ENCODE peak calls at places on chromosomes 11 and 22, in five cellular contexts. C, F, V, I and B are unnamed samples. For H3K4me1, the result is how much of the 10 kb centered on the place peaks cover.

GRCh38 chr11:73024646-73025045 is 117.5 kb downstream of the FCHSD2 start:
- DNase-seq in V (no peak), F (no peak), C (no peak), I (no peak), B (no peak)

GRCh38 chr11:35030716-35031213 is 108.2 kb upstream of the CD44 start:
- DNase-seq in F (peak), C (peak), V (no peak), I (no peak), B (peak)

GRCh38 chr22:36039125-36039524 is 10.5 kb upstream of the RBFOX2 start:
- DNase-seq in F (no peak), C (no peak), V (no peak), I (no peak), B (no peak)

GRCh38 chr22:19579880-19580279 is 55.7 kb upstream of the CLDN5 start:
- DNase-seq in C (no peak), I (no peak), F (no peak), V (no peak), B (peak)

GRCh38 chr11:69703711-69704507 is at the start of gene FGF19:
- DNase-seq in C (no peak), F (peak), I (peak), V (no peak), B (no peak)

GRCh38 chr22:19992921-19993355 is 23.7 kb downstream of the ARVCF start:
- DNase-seq in V (no peak), F (no peak), C (peak), I (no peak), B (no peak)

GRCh38 chr22:19109198-19110063 is 12.8 kb downstream of the DGCR2 start:
- DNase-seq in I (no peak), C (no peak), F (no peak), V (no peak), B (no peak)

GRCh38 chr22:22210375-22210774 is 34.2 kb upstream of the VPREB1 start:
- DNase-seq in C (no peak), I (no peak), V (no peak), F (peak), B (no peak)

GRCh38 chr11:7353100-7353499 is 101.4 kb downstream of the SYT9 start:
- DNase-seq in F (no peak), V (no peak), I (peak), C (no peak), B (no peak)

GRCh38 chr22:47301820-47302475 is 539.5 kb downstream of the TBC1D22A start:
- DNase-seq in I (no peak), V (peak), F (peak), C (no peak), B (no peak)

GRCh38 chr11:2296913-2297622 is 4.7 kb downstream of the C11orf21 start:
- DNase-seq in C (no peak), I (no peak), V (peak), F (peak), B (no peak)

GRCh38 chr11:116544721-116545120 is 228.1 kb downstream of the BUD13 start:
- DNase-seq in F (no peak), V (no peak), C (no peak), I (no peak), B (no peak)

GRCh38 chr22:32862936-32863661 is 61.6 kb downstream of the TIMP3 start:
- DNase-seq in C (no peak), I (no peak), V (no peak), F (no peak), B (no peak)

GRCh38 chr11:26017322-26017860 is 314.5 kb upstream of the ANO3 start:
- DNase-seq in F (no peak), C (no peak), I (no peak), V (no peak), B (no peak)

GRCh38 chr11:82858556-82859091 is 41.6 kb downstream of the PRCP start:
- DNase-seq in I (no peak), V (no peak), F (peak), C (no peak), B (no peak)

GRCh38 chr22:45867118-45867905 is 109.7 kb downstream of the WNT7B start:
- DNase-seq in C (peak), V (no peak), F (peak), I (peak), B (peak)

GRCh38 chr22:49678842-49679170 is 148.9 kb downstream of the BRD1 start:
- DNase-seq in V (no peak), I (no peak), F (no peak), C (no peak), B (no peak)

GRCh38 chr11:30041171-30041570 is 24.3 kb upstream of the KCNA4 start:
- DNase-seq in C (no peak), V (no peak), F (no peak), I (no peak), B (no peak)

GRCh38 chr11:71930556-71931244 is 1.9 kb downstream of the RNF121 start:
- DNase-seq in V (no peak), F (no peak), C (no peak), I (no peak), B (no peak)

GRCh38 chr11:118260353-118260752 is 3.7 kb downstream of the MPZL2 start:
- DNase-seq in V (no peak), F (no peak), C (no peak), I (no peak), B (no peak)

GRCh38 chr11:112882494-112883381 is 78.5 kb upstream of the NCAM1 start:
- DNase-seq in I (no peak), F (no peak), V (no peak), C (peak), B (no peak)

GRCh38 chr22:45895436-45896152 is 81.4 kb downstream of the WNT7B start:
- DNase-seq in F (no peak), V (no peak), I (no peak), C (peak), B (no peak)

GRCh38 chr11:17683378-17684161 is 35.8 kb upstream of the MYOD1 start:
- DNase-seq in V (no peak), C (no peak), F (peak), I (no peak), B (no peak)

GRCh38 chr11:16791494-16791961 is 53.1 kb downstream of the C11orf58 start:
- DNase-seq in F (peak), V (no peak), C (no peak), I (no peak), B (no peak)

GRCh38 chr11:66421492-66422205 is 814 bp downstream of the NPAS4 start:
- DNase-seq in I (peak), V (no peak), F (peak), C (peak), B (peak)

GRCh38 chr11:82927264-82927880 is 25.8 kb downstream of the DDIAS start:
- DNase-seq in I (peak), F (no peak), C (no peak), V (no peak), B (peak)

GRCh38 chr11:34405079-34405858 is 33.5 kb upstream of the CAT start:
- DNase-seq in F (no peak), C (no peak), V (no peak), I (no peak), B (no peak)

GRCh38 chr11:1877211-1878133 is 14.2 kb downstream of the PRR33 start:
- DNase-seq in F (no peak), I (no peak), V (no peak), C (peak), B (peak)

GRCh38 chr11:120183701-120184141 is 27.1 kb upstream of the OAF start:
- DNase-seq in F (peak), I (no peak), C (no peak), V (peak), B (no peak)

GRCh38 chr11:100753562-100753961 is 66.5 kb downstream of the ARHGAP42 start:
- DNase-seq in C (no peak), I (peak), V (no peak), F (no peak), B (no peak)

GRCh38 chr11:73157141-73158010 is 15.3 kb upstream of the FCHSD2 start:
- DNase-seq in I (no peak), C (peak), F (peak), V (no peak), B (peak)

GRCh38 chr11:66603072-66603471 is 10.1 kb downstream of the CCS start:
- DNase-seq in V (no peak), I (no peak), F (no peak), C (no peak), B (no peak)

GRCh38 chr11:64844330-64845124 is at the start of gene CDC42BPG:
- DNase-seq in F (peak), I (peak), V (no peak), C (peak), B (no peak)

GRCh38 chr22:45997077-45997774 is 20.3 kb upstream of the WNT7B start:
- DNase-seq in C (peak), F (peak), V (no peak), I (peak), B (peak)

GRCh38 chr11:67271548-67272284 is 5.4 kb downstream of the GRK2 start:
- DNase-seq in I (no peak), V (no peak), F (no peak), C (peak), B (no peak)

GRCh38 chr22:22855617-22856308 is 31.9 kb upstream of the IGLL5 start:
- DNase-seq in C (peak), F (peak), I (peak), V (no peak), B (no peak)

GRCh38 chr11:100403817-100404216 is 283.3 kb upstream of the ARHGAP42 start:
- DNase-seq in F (peak), C (no peak), V (no peak), I (peak), B (no peak)

GRCh38 chr11:26331911-26332571 is at the start of gene ANO3:
- DNase-seq in C (peak), F (peak), I (peak), V (no peak), B (peak)

GRCh38 chr22:41215409-41215808 is 10.3 kb downstream of the L3MBTL2 start:
- DNase-seq in V (no peak), I (no peak), C (no peak), F (no peak), B (no peak)
- H3K27ac ChIP-seq in V (no peak), I (no peak), C (no peak), F (no peak), B (no peak)

GRCh38 chr22:50696799-50697561 is 24.4 kb downstream of the SHANK3 start:
- DNase-seq in V (no peak), F (no peak), I (peak), C (peak), B (no peak)
- H3K4me3 ChIP-seq in V (peak), F (peak), I (peak), C (peak), B (peak)

GRCh38 chr11:10658621-10659338 is 34.8 kb downstream of the IRAG1 start:
- DNase-seq in C (no peak), F (no peak), V (no peak), I (no peak), B (no peak)

GRCh38 chr11:10663365-10663764 is 30.2 kb downstream of the IRAG1 start:
- DNase-seq in V (no peak), I (no peak), F (no peak), C (no peak), B (no peak)

GRCh38 chr11:10659339-10660216 is 34.0 kb downstream of the IRAG1 start:
- DNase-seq in V (no peak), C (no peak), I (no peak), F (peak), B (peak)

GRCh38 chr11:10657308-10658271 is 36.0 kb downstream of the IRAG1 start:
- DNase-seq in I (no peak), F (peak), V (no peak), C (no peak), B (no peak)

GRCh38 chr11:10660323-10660722 is 33.2 kb downstream of the IRAG1 start:
- DNase-seq in V (no peak), C (no peak), I (no peak), F (no peak), B (no peak)
- H3K4me1 ChIP-seq in V (half or more), C (under half), I (under half), F (half or more), B (under half)

GRCh38 chr11:11620966-11621880 is 582 bp downstream of the GALNT18 start:
- DNase-seq in I (peak), V (no peak), C (peak), F (no peak), B (peak)
- H3K27ac ChIP-seq in I (no peak), V (peak), C (peak), F (no peak), B (peak)